ENCODE peak calls at places on chromosomes 6 and 20, in seven cellular contexts. One of them, this sample, is unnamed.

GRCh38 chr6:164183556-164184123 is 769.1 kb downstream of the QKI start:
- DNase-seq in CD4-positive, alpha-beta T cell: no peak
- DNase-seq in fibroblast of lung: no peak
- DNase-seq in DMS53: no peak
- DNase-seq in CD8-positive, alpha-beta T cell: no peak
- DNase-seq in AG09309: no peak
- DNase-seq in CD8-positive, alpha-beta memory T cell: no peak
- DNase-seq in this sample: no peak

GRCh38 chr6:144232434-144233223 is 52.5 kb upstream of the UTRN start:
- DNase-seq in AG09309: no peak
- DNase-seq in CD4-positive, alpha-beta T cell: no peak
- DNase-seq in CD8-positive, alpha-beta memory T cell: no peak
- DNase-seq in CD8-positive, alpha-beta T cell: no peak
- DNase-seq in DMS53: no peak
- DNase-seq in fibroblast of lung: no peak
- DNase-seq in this sample: no peak

GRCh38 chr6:11665636-11666335 is 112.8 kb downstream of the ADTRP start:
- DNase-seq in CD8-positive, alpha-beta memory T cell: no peak
- DNase-seq in fibroblast of lung: no peak
- DNase-seq in CD4-positive, alpha-beta T cell: no peak
- DNase-seq in AG09309: no peak
- DNase-seq in DMS53: no peak
- DNase-seq in CD8-positive, alpha-beta T cell: no peak
- DNase-seq in this sample: no peak

GRCh38 chr6:111845441-111845871 is 27.8 kb downstream of the FYN start:
- DNase-seq in DMS53: no peak
- DNase-seq in CD8-positive, alpha-beta memory T cell: no peak
- DNase-seq in fibroblast of lung: no peak
- DNase-seq in CD4-positive, alpha-beta T cell: no peak
- DNase-seq in AG09309: no peak
- DNase-seq in CD8-positive, alpha-beta T cell: no peak
- DNase-seq in this sample: no peak

GRCh38 chr6:4906942-4907300 is 96.9 kb downstream of the RPP40 start:
- DNase-seq in CD8-positive, alpha-beta T cell: no peak
- DNase-seq in CD8-positive, alpha-beta memory T cell: no peak
- DNase-seq in fibroblast of lung: no peak
- DNase-seq in CD4-positive, alpha-beta T cell: no peak
- DNase-seq in AG09309: no peak
- DNase-seq in DMS53: no peak
- DNase-seq in this sample: no peak

GRCh38 chr20:37579091-37579490 is 51.4 kb upstream of the BLCAP start:
- DNase-seq in fibroblast of lung: no peak
- DNase-seq in AG09309: no peak
- DNase-seq in DMS53: no peak
- DNase-seq in CD4-positive, alpha-beta T cell: no peak
- DNase-seq in CD8-positive, alpha-beta T cell: no peak
- DNase-seq in CD8-positive, alpha-beta memory T cell: no peak
- DNase-seq in this sample: no peak

GRCh38 chr6:84773431-84774173 is 9.2 kb upstream of the TBX18 start:
- DNase-seq in CD8-positive, alpha-beta memory T cell: no peak
- DNase-seq in CD8-positive, alpha-beta T cell: no peak
- DNase-seq in CD4-positive, alpha-beta T cell: no peak
- DNase-seq in DMS53: peak
- DNase-seq in AG09309: no peak
- DNase-seq in fibroblast of lung: no peak
- DNase-seq in this sample: no peak

GRCh38 chr6:55388161-55388560 is 60.9 kb downstream of the GFRAL start:
- DNase-seq in fibroblast of lung: no peak
- DNase-seq in AG09309: no peak
- DNase-seq in DMS53: no peak
- DNase-seq in CD4-positive, alpha-beta T cell: no peak
- DNase-seq in CD8-positive, alpha-beta memory T cell: no peak
- DNase-seq in CD8-positive, alpha-beta T cell: no peak
- DNase-seq in this sample: no peak

GRCh38 chr6:4941782-4942672 is 61.8 kb downstream of the RPP40 start:
- DNase-seq in CD4-positive, alpha-beta T cell: no peak
- DNase-seq in fibroblast of lung: peak
- DNase-seq in CD8-positive, alpha-beta memory T cell: no peak
- DNase-seq in CD8-positive, alpha-beta T cell: no peak
- DNase-seq in DMS53: peak
- DNase-seq in AG09309: peak
- DNase-seq in this sample: peak